ENCODE peak calls at places on chromosome 4, in six cellular contexts. X, Q, C, K, P and D are unnamed samples.

GRCh38 chr4:189837462-189837861 is 103.2 kb upstream of the FRG1 start:
- DNase-seq in P (no peak), K (no peak), C (no peak), X (no peak), Q (no peak), D (no peak)

GRCh38 chr4:186840771-186841301 is 117.2 kb upstream of the FAT1 start:
- DNase-seq in X (no peak), C (peak), P (no peak), K (no peak), Q (peak), D (no peak)

GRCh38 chr4:185504098-185505047 is 30.9 kb downstream of the PDLIM3 start:
- DNase-seq in P (no peak), X (peak), Q (peak), K (no peak), C (peak), D (no peak)

GRCh38 chr4:825063-825968 is 613 bp downstream of the CPLX1 start:
- DNase-seq in Q (peak), K (no peak), P (no peak), X (no peak), C (no peak), D (no peak)

GRCh38 chr4:125432078-125432477 is 117.3 kb downstream of the FAT4 start:
- DNase-seq in X (peak), C (no peak), K (no peak), P (peak), Q (no peak), D (no peak)

GRCh38 chr4:146063143-146063542 is 112.4 kb upstream of the LSM6 start:
- DNase-seq in K (no peak), P (no peak), C (no peak), Q (no peak), X (no peak), D (no peak)

GRCh38 chr4:4599886-4600285 is 58.0 kb upstream of the STX18 start:
- DNase-seq in Q (no peak), P (no peak), C (no peak), X (no peak), K (no peak), D (no peak)

GRCh38 chr4:37687175-37687525 is 974 bp upstream of the RELL1 start:
- DNase-seq in P (no peak), K (no peak), Q (no peak), C (no peak), X (no peak), D (no peak)

GRCh38 chr4:168109527-168109926 is 17.2 kb downstream of the ANXA10 start:
- DNase-seq in Q (no peak), P (no peak), C (no peak), X (no peak), K (no peak), D (no peak)

GRCh38 chr4:10762541-10762940 is 78.0 kb upstream of the CLNK start:
- DNase-seq in X (peak), Q (peak), C (no peak), P (peak), K (no peak), D (no peak)

GRCh38 chr4:17816142-17816541 is 5.4 kb downstream of the NCAPG start:
- DNase-seq in X (no peak), C (no peak), Q (no peak), P (no peak), K (no peak), D (no peak)

GRCh38 chr4:124432500-124432899 is 280.0 kb downstream of the ANKRD50 start:
- DNase-seq in K (no peak), X (peak), Q (no peak), P (peak), C (no peak), D (no peak)

GRCh38 chr4:8709050-8709728 is 116.6 kb downstream of the CPZ start:
- DNase-seq in Q (peak), X (no peak), P (no peak), K (no peak), C (no peak), D (no peak)

GRCh38 chr4:36394352-36394903 is 113.0 kb downstream of the DTHD1 start:
- DNase-seq in X (no peak), P (no peak), K (peak), Q (no peak), C (no peak), D (no peak)

GRCh38 chr4:40953253-40954118 is 203.7 kb downstream of the NSUN7 start:
- DNase-seq in Q (no peak), X (no peak), C (peak), P (no peak), K (no peak), D (no peak)

GRCh38 chr4:8228319-8229250 is 29.5 kb downstream of the SH3TC1 start:
- DNase-seq in Q (peak), K (peak), P (peak), X (peak), C (peak), D (peak)

GRCh38 chr4:30847157-30847556 is 127.0 kb downstream of the PCDH7 start:
- DNase-seq in K (no peak), Q (no peak), X (peak), C (no peak), P (no peak), D (no peak)

GRCh38 chr4:1567808-1568581 is 116.1 kb downstream of the FAM53A start:
- DNase-seq in X (no peak), P (no peak), Q (peak), K (no peak), C (no peak), D (no peak)